ENCODE peak calls at places on chromosome 13, in seven cellular contexts. G, U, M, Z, F, K and R are unnamed samples.

GRCh38 chr13:88919970-88920628 is 1248.9 kb downstream of the SLITRK5 start:
- DNase-seq in Z (no peak), G (no peak), M (no peak), U (no peak), K (no peak), F (no peak), R (no peak)

GRCh38 chr13:114311908-114312307 is 2.4 kb upstream of the CHAMP1 start:
- DNase-seq in M (no peak), U (no peak), G (peak), Z (no peak), K (no peak), F (no peak), R (no peak)

GRCh38 chr13:73288596-73288995 is 229.8 kb downstream of the KLF5 start:
- DNase-seq in F (no peak), M (no peak), Z (no peak), G (no peak), U (no peak), K (no peak), R (no peak)

GRCh38 chr13:53310786-53311185 is 282.2 kb downstream of the OLFM4 start:
- DNase-seq in Z (no peak), F (no peak), K (no peak), M (no peak), G (no peak), U (no peak), R (no peak)

GRCh38 chr13:100506600-100507422 is 81.8 kb downstream of the GGACT start:
- DNase-seq in G (peak), U (no peak), F (no peak), M (no peak), Z (no peak), K (no peak), R (no peak)

GRCh38 chr13:99425485-99426341 is 75.6 kb upstream of the TM9SF2 start:
- DNase-seq in Z (no peak), U (no peak), K (no peak), F (no peak), G (no peak), M (no peak), R (no peak)

GRCh38 chr13:28659611-28659970 is 661 bp downstream of the POMP start:
- DNase-seq in M (no peak), G (peak), F (peak), Z (no peak), K (no peak), U (no peak), R (peak)

GRCh38 chr13:59856281-59856810 is 307.4 kb downstream of the DIAPH3 start:
- DNase-seq in F (no peak), G (no peak), Z (no peak), U (no peak), M (no peak), K (no peak), R (no peak)

GRCh38 chr13:98216135-98216565 is 39.1 kb upstream of the RNF113B start:
- DNase-seq in F (peak), G (peak), Z (no peak), U (peak), M (no peak), K (no peak), R (peak)

GRCh38 chr13:112765734-112766133 is 75.9 kb downstream of the ATP11A start:
- DNase-seq in G (no peak), K (no peak), U (no peak), F (no peak), Z (no peak), M (no peak), R (no peak)

GRCh38 chr13:40653558-40654318 is 12.7 kb downstream of the FOXO1 start:
- DNase-seq in M (no peak), F (peak), K (no peak), U (no peak), Z (no peak), G (no peak), R (no peak)

GRCh38 chr13:99746857-99747710 is 224.5 kb downstream of the ZIC5 start:
- DNase-seq in K (peak), G (no peak), U (no peak), M (no peak), Z (no peak), F (no peak), R (no peak)

GRCh38 chr13:111589321-111589720 is 268.9 kb downstream of the TEX29 start:
- DNase-seq in M (no peak), K (no peak), G (no peak), F (no peak), U (no peak), Z (no peak), R (no peak)

GRCh38 chr13:47594833-47595232 is 406.2 kb downstream of the SUCLA2 start:
- DNase-seq in K (no peak), F (no peak), U (no peak), M (no peak), G (peak), Z (no peak), R (peak)

GRCh38 chr13:36038785-36039415 is 92.3 kb downstream of the DCLK1 start:
- DNase-seq in K (no peak), U (no peak), F (no peak), G (peak), M (no peak), Z (no peak), R (no peak)

GRCh38 chr13:99464441-99464949 is 36.8 kb upstream of the TM9SF2 start:
- DNase-seq in M (no peak), F (no peak), U (no peak), Z (no peak), K (no peak), G (peak), R (peak)

GRCh38 chr13:113648218-113648615 is 9.8 kb downstream of the ATP4B start:
- DNase-seq in Z (no peak), M (no peak), K (peak), G (no peak), F (no peak), U (no peak), R (no peak)

GRCh38 chr13:34358811-34359513 is 541.0 kb downstream of the RFC3 start:
- DNase-seq in G (peak), Z (no peak), F (peak), M (no peak), U (no peak), K (no peak), R (peak)

GRCh38 chr13:40445557-40445990 is 220.9 kb downstream of the FOXO1 start:
- DNase-seq in M (no peak), Z (no peak), K (no peak), U (peak), F (peak), G (peak), R (no peak)

GRCh38 chr13:36872621-36873020 is 47.4 kb downstream of the SMAD9 start:
- DNase-seq in F (no peak), M (no peak), K (peak), G (no peak), Z (no peak), U (no peak), R (no peak)

GRCh38 chr13:79404985-79405384 is 1.1 kb downstream of the RBM26 start:
- DNase-seq in M (no peak), K (no peak), Z (no peak), U (no peak), F (peak), G (peak), R (no peak)

GRCh38 chr13:113519556-113519955 is 29.0 kb upstream of the DCUN1D2 start:
- DNase-seq in Z (no peak), K (no peak), M (no peak), U (no peak), F (no peak), G (no peak), R (no peak)

GRCh38 chr13:50805805-50806204 is 37.7 kb downstream of the DLEU7 start:
- DNase-seq in F (peak), U (no peak), Z (no peak), G (peak), M (no peak), K (no peak), R (no peak)
- TF ChIP-seq CTCF in F (no peak), U (no peak), Z (peak), G (no peak), M (no peak), K (no peak), R (peak)

GRCh38 chr13:102312841-102313240 is 89.0 kb downstream of the FGF14 start:
- DNase-seq in M (no peak), K (no peak), U (no peak), Z (no peak), G (no peak), F (no peak), R (no peak)

GRCh38 chr13:102310691-102311432 is 91.0 kb downstream of the FGF14 start:
- DNase-seq in Z (no peak), K (no peak), G (peak), M (no peak), U (no peak), F (no peak), R (no peak)

GRCh38 chr13:102309110-102309509 is 92.7 kb downstream of the FGF14 start:
- DNase-seq in F (no peak), K (no peak), G (no peak), M (no peak), Z (no peak), U (no peak), R (no peak)

GRCh38 chr13:102311901-102312300 is 89.9 kb downstream of the FGF14 start:
- DNase-seq in G (no peak), K (no peak), U (no peak), F (no peak), Z (no peak), M (no peak), R (no peak)

GRCh38 chr13:102311433-102311796 is 90.4 kb downstream of the FGF14 start:
- DNase-seq in G (no peak), M (no peak), F (no peak), Z (no peak), K (no peak), U (no peak), R (no peak)
- TF ChIP-seq CTCF in G (no peak), M (no peak), F (no peak), Z (no peak), K (no peak), U (no peak), R (no peak)

GRCh38 chr13:30898721-30899188 is 7.3 kb upstream of the MEDAG start:
- DNase-seq in F (peak), U (no peak), G (peak), M (no peak), K (no peak), Z (no peak), R (peak)
- TF ChIP-seq CTCF in F (no peak), U (no peak), G (no peak), M (no peak), K (no peak), Z (peak), R (no peak)

DNA sequence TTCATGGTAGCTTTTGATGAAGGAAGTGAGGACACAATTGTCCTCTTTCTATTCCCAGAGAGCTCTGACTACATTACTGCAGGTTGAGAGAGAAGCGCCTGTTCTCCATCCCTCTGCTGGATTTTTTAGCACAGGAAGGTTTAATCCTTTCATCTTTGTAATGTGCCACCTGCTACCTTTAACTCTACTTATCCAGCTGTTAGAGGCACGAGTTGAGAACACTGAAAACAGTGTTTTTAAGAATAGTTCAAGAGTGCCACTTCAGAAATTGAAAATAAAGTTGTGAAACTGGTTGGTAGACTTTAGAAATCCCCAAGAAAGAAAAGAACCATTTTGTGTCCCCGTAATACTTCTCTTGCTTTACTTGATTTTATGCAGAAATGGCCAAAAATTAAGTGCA is 20.6 kb downstream of the FREM2 start:
- DNase-seq in Z (no peak), K (no peak), U (no peak), F (no peak), M (no peak), G (no peak), R (no peak)
- TF ChIP-seq CTCF in Z (no peak), K (no peak), U (no peak), F (no peak), M (no peak), G (no peak), R (no peak)

GRCh38 chr13:50170447-50171037 is 155.3 kb downstream of the KCNRG start:
- DNase-seq in G (peak), F (no peak), U (no peak), K (no peak), Z (no peak), M (no peak), R (no peak)
- TF ChIP-seq CTCF in G (peak), F (no peak), U (no peak), K (no peak), Z (peak), M (no peak), R (peak)

GRCh38 chr13:30552567-30552966 is 65.2 kb upstream of the USPL1 start:
- DNase-seq in M (no peak), Z (no peak), K (no peak), U (no peak), G (no peak), F (no peak), R (no peak)

GRCh38 chr13:30545320-30545719 is 72.4 kb upstream of the USPL1 start:
- DNase-seq in U (no peak), F (no peak), K (no peak), M (no peak), Z (no peak), G (no peak), R (no peak)

DNA sequence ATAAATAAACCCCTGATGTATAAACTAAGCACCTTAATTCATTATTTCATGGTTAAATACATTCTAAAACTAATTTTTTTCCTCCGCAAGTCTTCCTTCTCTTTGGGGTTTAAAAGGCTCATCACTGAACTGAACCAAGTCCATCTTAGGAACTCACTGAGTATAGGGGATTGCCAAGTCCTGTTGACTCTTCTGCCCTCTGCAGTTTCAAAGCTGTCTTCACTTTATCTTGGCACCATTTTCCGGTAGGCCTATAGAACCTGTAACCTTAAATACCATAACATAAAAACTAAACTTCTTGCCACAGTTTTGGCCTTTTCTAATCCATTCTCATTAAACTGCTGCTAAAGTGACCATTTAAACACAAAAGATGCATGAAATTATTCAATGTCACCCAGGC is 66.5 kb upstream of the USPL1 start:
- DNase-seq in U (no peak), M (no peak), F (no peak), Z (no peak), G (peak), K (no peak), R (peak)
- TF ChIP-seq CTCF in U (no peak), M (peak), F (no peak), Z (peak), G (peak), K (no peak), R (peak)